ENCODE peak calls at places on chromosomes 16 and 17, in ten cellular contexts. One of them, this sample, is unnamed.

GRCh38 chr17:55089955-55090573 is 121.5 kb downstream of the STXBP4 start:
- DNase-seq in MM.1S: no peak
- DNase-seq in GM13977: peak; percentile 41
- DNase-seq in PC-3: peak; percentile 82
- DNase-seq in right atrium auricular region: no peak
- DNase-seq in IMR-90: peak; percentile 18
- DNase-seq in upper lobe of right lung: no peak
- DNase-seq in pancreas: no peak
- DNase-seq in H9: no peak
- DNase-seq in GM23338: peak; percentile 30
- DNase-seq in this sample: peak; percentile 28

GRCh38 chr16:78133919-78134318 is 34.5 kb downstream of the WWOX start:
- DNase-seq in MM.1S: no peak
- DNase-seq in GM13977: no peak
- DNase-seq in PC-3: peak; percentile 59
- DNase-seq in right atrium auricular region: no peak
- DNase-seq in IMR-90: no peak
- DNase-seq in upper lobe of right lung: no peak
- DNase-seq in pancreas: no peak
- DNase-seq in H9: no peak
- DNase-seq in GM23338: no peak
- DNase-seq in this sample: no peak

GRCh38 chr17:38508570-38508950 is 80.3 kb downstream of the ARHGAP23 start:
- DNase-seq in MM.1S: no peak
- DNase-seq in GM13977: peak; percentile 8
- DNase-seq in PC-3: no peak
- DNase-seq in right atrium auricular region: no peak
- DNase-seq in IMR-90: no peak
- DNase-seq in upper lobe of right lung: no peak
- DNase-seq in pancreas: no peak
- DNase-seq in H9: peak; percentile 77
- DNase-seq in GM23338: peak; percentile 62
- DNase-seq in this sample: no peak

GRCh38 chr16:72666267-72666666 is 381.7 kb downstream of the ZFHX3 start:
- DNase-seq in MM.1S: no peak
- DNase-seq in GM13977: no peak
- DNase-seq in PC-3: no peak
- DNase-seq in right atrium auricular region: no peak
- DNase-seq in IMR-90: peak; percentile 12
- DNase-seq in upper lobe of right lung: no peak
- DNase-seq in pancreas: no peak
- DNase-seq in H9: no peak
- DNase-seq in GM23338: no peak
- DNase-seq in this sample: peak; percentile 28

GRCh38 chr16:22205577-22206012 is 483 bp upstream of the EEF2K start:
- DNase-seq in MM.1S: no peak
- DNase-seq in GM13977: no peak
- DNase-seq in PC-3: no peak
- DNase-seq in right atrium auricular region: no peak
- DNase-seq in IMR-90: no peak
- DNase-seq in upper lobe of right lung: no peak
- DNase-seq in pancreas: no peak
- DNase-seq in H9: no peak
- DNase-seq in GM23338: no peak
- DNase-seq in this sample: no peak

GRCh38 chr17:33732116-33732515 is 439.0 kb upstream of the ASIC2 start:
- DNase-seq in MM.1S: peak; percentile 29
- DNase-seq in GM13977: peak; percentile 12
- DNase-seq in PC-3: no peak
- DNase-seq in right atrium auricular region: no peak
- DNase-seq in IMR-90: peak; percentile 0
- DNase-seq in upper lobe of right lung: no peak
- DNase-seq in pancreas: no peak
- DNase-seq in H9: no peak
- DNase-seq in GM23338: peak; percentile 75
- DNase-seq in this sample: no peak

GRCh38 chr17:57432507-57433277 is 176.4 kb downstream of the MSI2 start:
- DNase-seq in MM.1S: no peak
- DNase-seq in GM13977: no peak
- DNase-seq in PC-3: no peak
- DNase-seq in right atrium auricular region: no peak
- DNase-seq in IMR-90: no peak
- DNase-seq in upper lobe of right lung: no peak
- DNase-seq in pancreas: no peak
- DNase-seq in H9: no peak
- DNase-seq in GM23338: no peak
- DNase-seq in this sample: no peak

GRCh38 chr16:29802416-29802935 is 3.9 kb upstream of the MAZ start:
- DNase-seq in MM.1S: no peak
- DNase-seq in GM13977: no peak
- DNase-seq in PC-3: no peak
- DNase-seq in right atrium auricular region: no peak
- DNase-seq in IMR-90: no peak
- DNase-seq in upper lobe of right lung: no peak
- DNase-seq in pancreas: no peak
- DNase-seq in H9: no peak
- DNase-seq in GM23338: no peak
- DNase-seq in this sample: no peak

GRCh38 chr17:43834106-43834505 is 1.2 kb upstream of the MPP3 start:
- DNase-seq in MM.1S: no peak
- DNase-seq in GM13977: no peak
- DNase-seq in PC-3: peak; percentile 22
- DNase-seq in right atrium auricular region: no peak
- DNase-seq in IMR-90: peak; percentile 25
- DNase-seq in upper lobe of right lung: no peak
- DNase-seq in pancreas: no peak
- DNase-seq in H9: no peak
- DNase-seq in GM23338: no peak
- DNase-seq in this sample: peak; percentile 68

GRCh38 chr16:86669285-86669805 is 91.0 kb downstream of the FOXL1 start:
- DNase-seq in MM.1S: no peak
- DNase-seq in GM13977: no peak
- DNase-seq in PC-3: no peak
- DNase-seq in right atrium auricular region: no peak
- DNase-seq in IMR-90: no peak
- DNase-seq in upper lobe of right lung: no peak
- DNase-seq in pancreas: no peak
- DNase-seq in H9: no peak
- DNase-seq in GM23338: no peak
- DNase-seq in this sample: no peak

GRCh38 chr17:28384281-28385036 is 13.0 kb downstream of the SARM1 start:
- DNase-seq in MM.1S: peak; percentile 35
- DNase-seq in GM13977: peak; percentile 79
- DNase-seq in PC-3: peak; percentile 66
- DNase-seq in right atrium auricular region: no peak
- DNase-seq in IMR-90: no peak
- DNase-seq in upper lobe of right lung: peak; percentile 92
- DNase-seq in pancreas: peak; percentile 89
- DNase-seq in H9: peak; percentile 75
- DNase-seq in GM23338: peak; percentile 66
- DNase-seq in this sample: no peak

GRCh38 chr17:4920351-4921048 is 11.6 kb upstream of the GP1BA start:
- DNase-seq in MM.1S: no peak
- DNase-seq in GM13977: no peak
- DNase-seq in PC-3: no peak
- DNase-seq in right atrium auricular region: no peak
- DNase-seq in IMR-90: peak; percentile 38
- DNase-seq in upper lobe of right lung: peak; percentile 88
- DNase-seq in pancreas: no peak
- DNase-seq in H9: no peak
- DNase-seq in GM23338: no peak
- DNase-seq in this sample: peak; percentile 52

GRCh38 chr17:78986048-78986648 is 6.4 kb upstream of the LGALS3BP start:
- DNase-seq in MM.1S: peak; percentile 70
- DNase-seq in GM13977: no peak
- DNase-seq in PC-3: peak; percentile 42
- DNase-seq in right atrium auricular region: peak; percentile 74
- DNase-seq in IMR-90: peak; percentile 39
- DNase-seq in upper lobe of right lung: no peak
- DNase-seq in pancreas: no peak
- DNase-seq in H9: no peak
- DNase-seq in GM23338: no peak
- DNase-seq in this sample: peak; percentile 88

GRCh38 chr17:19271751-19272357 is 34.7 kb downstream of the EPN2 start:
- DNase-seq in MM.1S: no peak
- DNase-seq in GM13977: no peak
- DNase-seq in PC-3: no peak
- DNase-seq in right atrium auricular region: no peak
- DNase-seq in IMR-90: peak; percentile 61
- DNase-seq in upper lobe of right lung: no peak
- DNase-seq in pancreas: no peak
- DNase-seq in H9: no peak
- DNase-seq in GM23338: no peak
- DNase-seq in this sample: peak; percentile 43

DNA sequence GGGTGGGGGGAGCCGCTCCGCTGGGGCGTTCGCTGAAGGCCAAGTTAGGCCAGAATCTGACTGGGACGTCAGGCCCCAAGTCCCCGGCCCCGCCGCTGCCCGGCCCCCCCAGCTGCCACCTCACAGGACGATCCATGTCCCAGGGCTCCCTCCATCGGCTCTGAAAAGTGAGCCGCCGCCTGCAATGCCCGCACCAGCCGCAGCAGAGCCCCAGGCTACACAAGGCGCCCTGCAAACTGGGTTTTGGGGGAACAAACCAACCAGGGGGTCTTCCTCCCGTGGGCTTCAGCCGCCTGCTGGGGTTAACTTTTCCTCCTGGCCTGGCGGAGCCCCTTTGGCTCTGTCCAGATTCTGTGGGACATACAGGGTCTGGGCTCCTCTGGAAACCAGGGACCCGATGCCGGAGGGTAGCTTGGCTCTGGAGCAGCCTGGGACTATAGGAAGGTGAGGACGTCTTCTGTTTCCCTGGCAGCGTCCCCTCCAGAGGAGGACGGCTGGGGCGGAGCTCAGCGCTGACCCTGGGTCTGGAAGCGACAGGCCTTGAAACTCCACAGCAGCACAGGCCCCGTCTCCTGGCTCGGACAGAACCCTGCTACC is 835 bp downstream of the NME4 start:
- DNase-seq in MM.1S: peak; percentile 69
- DNase-seq in GM13977: peak; percentile 60
- DNase-seq in PC-3: peak; percentile 57
- DNase-seq in right atrium auricular region: peak; percentile 77
- DNase-seq in IMR-90: peak; percentile 61
- DNase-seq in upper lobe of right lung: peak; percentile 86
- DNase-seq in pancreas: peak; percentile 78
- DNase-seq in H9: peak; percentile 92
- DNase-seq in GM23338: peak; percentile 87
- DNase-seq in this sample: peak; percentile 52
- TF ChIP-seq CTCF in MM.1S: peak; percentile 38
- TF ChIP-seq CTCF in GM13977: no peak
- TF ChIP-seq CTCF in PC-3: peak; percentile 29
- TF ChIP-seq CTCF in right atrium auricular region: peak; percentile 21
- TF ChIP-seq CTCF in IMR-90: peak; percentile 44
- TF ChIP-seq CTCF in upper lobe of right lung: peak; percentile 41
- TF ChIP-seq CTCF in pancreas: peak; percentile 31
- TF ChIP-seq CTCF in H9: peak; percentile 35
- TF ChIP-seq CTCF in GM23338: peak; percentile 8
- TF ChIP-seq CTCF in this sample: peak; percentile 47

GRCh38 chr16:2371421-2371820 is 30.9 kb upstream of the ABCA3 start:
- DNase-seq in MM.1S: no peak
- DNase-seq in GM13977: no peak
- DNase-seq in PC-3: no peak
- DNase-seq in right atrium auricular region: no peak
- DNase-seq in IMR-90: no peak
- DNase-seq in upper lobe of right lung: no peak
- DNase-seq in pancreas: no peak
- DNase-seq in H9: no peak
- DNase-seq in GM23338: no peak
- DNase-seq in this sample: peak; percentile 23
- TF ChIP-seq CTCF in MM.1S: no peak
- TF ChIP-seq CTCF in GM13977: no peak
- TF ChIP-seq CTCF in PC-3: no peak
- TF ChIP-seq CTCF in right atrium auricular region: no peak
- TF ChIP-seq CTCF in IMR-90: no peak
- TF ChIP-seq CTCF in upper lobe of right lung: no peak
- TF ChIP-seq CTCF in pancreas: no peak
- TF ChIP-seq CTCF in H9: no peak
- TF ChIP-seq CTCF in GM23338: no peak
- TF ChIP-seq CTCF in this sample: no peak

GRCh38 chr17:75758131-75758905 is 6.7 kb downstream of the GALK1 start:
- DNase-seq in MM.1S: no peak
- DNase-seq in GM13977: no peak
- DNase-seq in PC-3: peak; percentile 54
- DNase-seq in right atrium auricular region: no peak
- DNase-seq in IMR-90: no peak
- DNase-seq in upper lobe of right lung: no peak
- DNase-seq in pancreas: no peak
- DNase-seq in H9: peak; percentile 78
- DNase-seq in GM23338: peak; percentile 64
- DNase-seq in this sample: no peak
- TF ChIP-seq CTCF in MM.1S: peak; percentile 20
- TF ChIP-seq CTCF in GM13977: peak; percentile 28
- TF ChIP-seq CTCF in PC-3: peak; percentile 73
- TF ChIP-seq CTCF in right atrium auricular region: no peak
- TF ChIP-seq CTCF in IMR-90: peak; percentile 10
- TF ChIP-seq CTCF in upper lobe of right lung: no peak
- TF ChIP-seq CTCF in pancreas: no peak
- TF ChIP-seq CTCF in H9: peak; percentile 63
- TF ChIP-seq CTCF in GM23338: peak; percentile 60
- TF ChIP-seq CTCF in this sample: peak; percentile 60

DNA sequence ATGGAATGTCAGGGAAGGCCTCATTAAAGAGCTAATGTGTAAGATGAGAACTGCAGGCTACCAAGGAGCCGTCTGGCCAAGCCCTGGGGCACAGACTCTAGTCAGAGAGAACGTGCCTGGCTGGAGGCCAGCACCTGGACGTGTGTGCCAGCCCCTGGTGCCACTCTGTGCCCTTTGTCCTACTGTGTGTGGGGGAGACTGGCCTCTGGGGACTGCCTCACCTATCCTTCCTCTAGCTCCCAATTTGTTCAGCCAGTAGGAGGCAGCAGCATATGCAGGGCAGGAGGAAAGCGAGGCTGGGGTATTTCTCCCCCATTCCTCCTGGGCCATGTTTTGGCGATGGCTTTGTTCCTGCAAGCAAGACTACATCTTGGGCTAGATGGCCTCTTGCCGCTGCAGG is 37.1 kb downstream of the KNOP1 start:
- DNase-seq in MM.1S: no peak
- DNase-seq in GM13977: no peak
- DNase-seq in PC-3: peak; percentile 46
- DNase-seq in right atrium auricular region: no peak
- DNase-seq in IMR-90: no peak
- DNase-seq in upper lobe of right lung: no peak
- DNase-seq in pancreas: no peak
- DNase-seq in H9: no peak
- DNase-seq in GM23338: peak; percentile 56
- DNase-seq in this sample: no peak
- TF ChIP-seq CTCF in MM.1S: no peak
- TF ChIP-seq CTCF in GM13977: no peak
- TF ChIP-seq CTCF in PC-3: peak; percentile 51
- TF ChIP-seq CTCF in right atrium auricular region: no peak
- TF ChIP-seq CTCF in IMR-90: no peak
- TF ChIP-seq CTCF in upper lobe of right lung: peak; percentile 6
- TF ChIP-seq CTCF in pancreas: no peak
- TF ChIP-seq CTCF in H9: peak; percentile 56
- TF ChIP-seq CTCF in GM23338: peak; percentile 48
- TF ChIP-seq CTCF in this sample: peak; percentile 48

DNA sequence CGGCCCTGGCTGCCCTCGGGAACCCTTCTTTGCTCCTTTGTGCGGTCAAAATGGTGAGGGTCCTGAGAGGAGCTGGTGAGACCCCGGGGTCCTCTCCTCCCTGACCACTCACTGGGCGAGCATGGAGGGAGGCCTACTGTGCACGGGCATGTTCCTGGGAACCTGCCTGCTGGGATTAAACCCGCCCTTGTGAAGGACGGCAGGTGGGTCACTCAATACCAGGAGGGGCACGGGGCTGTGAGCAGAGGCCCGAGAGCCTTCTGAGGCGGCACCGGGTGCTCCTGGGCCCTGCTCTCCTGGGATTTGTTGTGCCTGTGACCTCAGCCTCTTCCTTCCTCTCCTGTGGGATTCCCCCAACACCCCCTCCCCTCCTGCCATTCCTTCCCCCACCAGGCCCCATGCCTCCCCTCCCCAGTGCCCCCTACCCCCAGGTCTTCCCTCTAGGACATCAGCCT is 19.7 kb downstream of the METRNL start:
- DNase-seq in MM.1S: no peak
- DNase-seq in GM13977: no peak
- DNase-seq in PC-3: no peak
- DNase-seq in right atrium auricular region: no peak
- DNase-seq in IMR-90: no peak
- DNase-seq in upper lobe of right lung: no peak
- DNase-seq in pancreas: no peak
- DNase-seq in H9: no peak
- DNase-seq in GM23338: no peak
- DNase-seq in this sample: no peak
- TF ChIP-seq CTCF in MM.1S: no peak
- TF ChIP-seq CTCF in GM13977: no peak
- TF ChIP-seq CTCF in PC-3: no peak
- TF ChIP-seq CTCF in right atrium auricular region: no peak
- TF ChIP-seq CTCF in IMR-90: no peak
- TF ChIP-seq CTCF in upper lobe of right lung: no peak
- TF ChIP-seq CTCF in pancreas: no peak
- TF ChIP-seq CTCF in H9: no peak
- TF ChIP-seq CTCF in GM23338: no peak
- TF ChIP-seq CTCF in this sample: no peak